ENCODE peak calls at places on chromosomes 2 and 18, in eight cellular contexts. One of them, this sample, is unnamed.

GRCh38 chr2:37441055-37441454 is 96.6 kb downstream of the QPCT start:
- DNase-seq in adrenal gland: no peak
- DNase-seq in IMR-90: no peak
- DNase-seq in nucleus accumbens: no peak
- DNase-seq in neural crest cell: no peak
- DNase-seq in foreskin fibroblast: no peak
- DNase-seq in right cardiac atrium: no peak
- DNase-seq in T-helper 2 cell treated with Interferon-gamma antibody and Interleukin-4, amounts not matched to agents 5 μg/mL and 100 μg/mL, for 36 hours: no peak
- DNase-seq in this sample: no peak

GRCh38 chr2:111159640-111160039 is 38.9 kb downstream of the BCL2L11 start:
- DNase-seq in IMR-90: no peak
- DNase-seq in foreskin fibroblast: no peak
- DNase-seq in neural crest cell: no peak
- DNase-seq in nucleus accumbens: no peak
- DNase-seq in adrenal gland: no peak
- DNase-seq in right cardiac atrium: no peak
- DNase-seq in T-helper 2 cell treated with Interferon-gamma antibody and Interleukin-4, amounts not matched to agents 5 μg/mL and 100 μg/mL, for 36 hours: no peak
- DNase-seq in this sample: no peak

GRCh38 chr2:120602251-120602650 is 133.4 kb upstream of the GLI2 start:
- DNase-seq in right cardiac atrium: peak
- DNase-seq in foreskin fibroblast: no peak
- DNase-seq in nucleus accumbens: no peak
- DNase-seq in adrenal gland: no peak
- DNase-seq in T-helper 2 cell treated with Interferon-gamma antibody and Interleukin-4, amounts not matched to agents 5 μg/mL and 100 μg/mL, for 36 hours: no peak
- DNase-seq in IMR-90: no peak
- DNase-seq in neural crest cell: no peak
- DNase-seq in this sample: no peak

GRCh38 chr2:86048888-86049287 is 56.8 kb downstream of the POLR1A start:
- DNase-seq in nucleus accumbens: no peak
- DNase-seq in neural crest cell: no peak
- DNase-seq in adrenal gland: peak
- DNase-seq in foreskin fibroblast: no peak
- DNase-seq in T-helper 2 cell treated with Interferon-gamma antibody and Interleukin-4, amounts not matched to agents 5 μg/mL and 100 μg/mL, for 36 hours: no peak
- DNase-seq in right cardiac atrium: no peak
- DNase-seq in IMR-90: no peak
- DNase-seq in this sample: no peak

GRCh38 chr2:54209379-54209778 is 46.6 kb downstream of the TSPYL6 start:
- DNase-seq in T-helper 2 cell treated with Interferon-gamma antibody and Interleukin-4, amounts not matched to agents 5 μg/mL and 100 μg/mL, for 36 hours: no peak
- DNase-seq in IMR-90: no peak
- DNase-seq in neural crest cell: no peak
- DNase-seq in right cardiac atrium: no peak
- DNase-seq in nucleus accumbens: no peak
- DNase-seq in adrenal gland: no peak
- DNase-seq in foreskin fibroblast: no peak
- DNase-seq in this sample: no peak

GRCh38 chr2:160214461-160215055 is 14.5 kb upstream of the ITGB6 start:
- DNase-seq in nucleus accumbens: no peak
- DNase-seq in T-helper 2 cell treated with Interferon-gamma antibody and Interleukin-4, amounts not matched to agents 5 μg/mL and 100 μg/mL, for 36 hours: no peak
- DNase-seq in right cardiac atrium: peak
- DNase-seq in neural crest cell: no peak
- DNase-seq in IMR-90: peak
- DNase-seq in foreskin fibroblast: peak
- DNase-seq in adrenal gland: peak
- DNase-seq in this sample: no peak

GRCh38 chr2:185807351-185807750 is 68.7 kb downstream of the FSIP2 start:
- DNase-seq in right cardiac atrium: no peak
- DNase-seq in neural crest cell: no peak
- DNase-seq in nucleus accumbens: no peak
- DNase-seq in T-helper 2 cell treated with Interferon-gamma antibody and Interleukin-4, amounts not matched to agents 5 μg/mL and 100 μg/mL, for 36 hours: no peak
- DNase-seq in IMR-90: no peak
- DNase-seq in foreskin fibroblast: no peak
- DNase-seq in adrenal gland: no peak
- DNase-seq in this sample: no peak

GRCh38 chr2:85945576-85945975 is 56.8 kb upstream of the ST3GAL5 start:
- DNase-seq in IMR-90: no peak
- DNase-seq in neural crest cell: no peak
- DNase-seq in nucleus accumbens: no peak
- DNase-seq in right cardiac atrium: no peak
- DNase-seq in T-helper 2 cell treated with Interferon-gamma antibody and Interleukin-4, amounts not matched to agents 5 μg/mL and 100 μg/mL, for 36 hours: no peak
- DNase-seq in foreskin fibroblast: no peak
- DNase-seq in adrenal gland: no peak
- DNase-seq in this sample: no peak

GRCh38 chr2:226023383-226023782 is 623.9 kb downstream of the NYAP2 start:
- DNase-seq in T-helper 2 cell treated with Interferon-gamma antibody and Interleukin-4, amounts not matched to agents 5 μg/mL and 100 μg/mL, for 36 hours: no peak
- DNase-seq in IMR-90: no peak
- DNase-seq in neural crest cell: no peak
- DNase-seq in adrenal gland: no peak
- DNase-seq in right cardiac atrium: no peak
- DNase-seq in foreskin fibroblast: no peak
- DNase-seq in nucleus accumbens: no peak
- DNase-seq in this sample: peak

GRCh38 chr18:75783816-75784215 is 356.3 kb upstream of the SMIM21 start:
- DNase-seq in neural crest cell: no peak
- DNase-seq in foreskin fibroblast: no peak
- DNase-seq in adrenal gland: no peak
- DNase-seq in nucleus accumbens: no peak
- DNase-seq in IMR-90: no peak
- DNase-seq in T-helper 2 cell treated with Interferon-gamma antibody and Interleukin-4, amounts not matched to agents 5 μg/mL and 100 μg/mL, for 36 hours: no peak
- DNase-seq in right cardiac atrium: no peak
- DNase-seq in this sample: no peak

GRCh38 chr2:213490087-213490486 is 205.8 kb downstream of the SPAG16 start:
- DNase-seq in foreskin fibroblast: no peak
- DNase-seq in adrenal gland: no peak
- DNase-seq in right cardiac atrium: no peak
- DNase-seq in neural crest cell: no peak
- DNase-seq in nucleus accumbens: no peak
- DNase-seq in IMR-90: no peak
- DNase-seq in T-helper 2 cell treated with Interferon-gamma antibody and Interleukin-4, amounts not matched to agents 5 μg/mL and 100 μg/mL, for 36 hours: no peak
- DNase-seq in this sample: no peak

GRCh38 chr2:48755473-48755872 is at the start of gene LHCGR:
- DNase-seq in IMR-90: no peak
- DNase-seq in right cardiac atrium: peak
- DNase-seq in foreskin fibroblast: no peak
- DNase-seq in neural crest cell: peak
- DNase-seq in nucleus accumbens: no peak
- DNase-seq in T-helper 2 cell treated with Interferon-gamma antibody and Interleukin-4, amounts not matched to agents 5 μg/mL and 100 μg/mL, for 36 hours: no peak
- DNase-seq in adrenal gland: peak
- DNase-seq in this sample: no peak

GRCh38 chr2:65724752-65725151 is 292.4 kb upstream of the SPRED2 start:
- DNase-seq in IMR-90: no peak
- DNase-seq in neural crest cell: no peak
- DNase-seq in adrenal gland: no peak
- DNase-seq in right cardiac atrium: no peak
- DNase-seq in T-helper 2 cell treated with Interferon-gamma antibody and Interleukin-4, amounts not matched to agents 5 μg/mL and 100 μg/mL, for 36 hours: no peak
- DNase-seq in nucleus accumbens: no peak
- DNase-seq in foreskin fibroblast: no peak
- DNase-seq in this sample: no peak

GRCh38 chr2:197993830-197994229 is 189.4 kb downstream of the PLCL1 start:
- DNase-seq in neural crest cell: no peak
- DNase-seq in nucleus accumbens: no peak
- DNase-seq in T-helper 2 cell treated with Interferon-gamma antibody and Interleukin-4, amounts not matched to agents 5 μg/mL and 100 μg/mL, for 36 hours: no peak
- DNase-seq in adrenal gland: no peak
- DNase-seq in IMR-90: peak
- DNase-seq in right cardiac atrium: no peak
- DNase-seq in foreskin fibroblast: peak
- DNase-seq in this sample: no peak

GRCh38 chr18:51278045-51278649 is 80.7 kb upstream of the MEX3C start:
- DNase-seq in right cardiac atrium: peak
- DNase-seq in adrenal gland: peak
- DNase-seq in T-helper 2 cell treated with Interferon-gamma antibody and Interleukin-4, amounts not matched to agents 5 μg/mL and 100 μg/mL, for 36 hours: peak
- DNase-seq in IMR-90: no peak
- DNase-seq in nucleus accumbens: peak
- DNase-seq in neural crest cell: peak
- DNase-seq in foreskin fibroblast: no peak
- DNase-seq in this sample: peak

This sample was measured in NT2/D1.